ENCODE peak calls at places on chromosomes 12 and 14, in five cellular contexts. H is tibial artery, M is body of pancreas, V is mammary epithelial cell, Q is GM23338. S is an unnamed sample.

GRCh38 chr14:96167224-96168148 is 37.2 kb upstream of the BDKRB2 start:
- DNase-seq in M (no peak), V (peak; percentile 75), H (no peak), Q (no peak), S (no peak)

GRCh38 chr14:74978416-74978947 is 23.1 kb upstream of the PGF start:
- DNase-seq in H (peak; percentile 59), M (no peak), Q (no peak), V (peak; percentile 40), S (peak; percentile 78)

GRCh38 chr14:80658733-80659132 is 282.8 kb downstream of the CEP128 start:
- DNase-seq in H (no peak), V (no peak), M (no peak), Q (no peak), S (peak; percentile 47)

GRCh38 chr12:64696065-64696741 is 63.0 kb downstream of the GNS start:
- DNase-seq in V (no peak), Q (no peak), H (no peak), M (no peak), S (no peak)

GRCh38 chr12:30806989-30807694 is 52.4 kb upstream of the CAPRIN2 start:
- DNase-seq in H (no peak), M (peak; percentile 53), V (peak; percentile 54), Q (peak; percentile 88), S (peak; percentile 58)

GRCh38 chr14:21036746-21037145 is 2.1 kb upstream of the RNASE13 start:
- DNase-seq in Q (no peak), H (no peak), M (no peak), V (no peak), S (no peak)

GRCh38 chr12:107319536-107320030 is 226.2 kb upstream of the CRY1 start:
- DNase-seq in M (no peak), H (no peak), V (peak; percentile 26), Q (no peak), S (no peak)

GRCh38 chr12:52543985-52544888 is 8.7 kb downstream of the KRT71 start:
- DNase-seq in Q (peak; percentile 18), H (peak; percentile 84), V (no peak), M (no peak), S (no peak)

GRCh38 chr14:89625208-89625987 is 208.4 kb upstream of the FOXN3 start:
- DNase-seq in M (peak; percentile 29), V (no peak), Q (no peak), H (no peak), S (peak; percentile 90)

GRCh38 chr12:117100251-117100650 is 1.0 kb upstream of the TESC start:
- DNase-seq in Q (peak; percentile 69), H (no peak), M (no peak), V (no peak), S (no peak)

GRCh38 chr14:104967144-104967413 is 11.1 kb downstream of the AHNAK2 start:
- DNase-seq in Q (no peak), H (no peak), V (no peak), M (no peak), S (no peak)

GRCh38 chr14:104966261-104967143 is 11.7 kb downstream of the AHNAK2 start:
- DNase-seq in H (peak; percentile 69), Q (no peak), M (no peak), V (no peak), S (no peak)

GRCh38 chr14:104967414-104968152 is 10.6 kb downstream of the AHNAK2 start:
- DNase-seq in V (peak; percentile 71), H (peak; percentile 94), Q (peak; percentile 65), M (no peak), S (peak; percentile 44)

GRCh38 chr14:104968541-104969401 is 9.4 kb downstream of the AHNAK2 start:
- DNase-seq in H (peak; percentile 81), V (peak; percentile 95), M (no peak), Q (no peak), S (no peak)

GRCh38 chr14:104968153-104968527 is 10.0 kb downstream of the AHNAK2 start:
- DNase-seq in Q (peak; percentile 73), V (peak; percentile 79), M (no peak), H (peak; percentile 96), S (peak; percentile 69)
- H3K4me1 ChIP-seq in Q (peaks cover 13% of the 10 kb centered on the region), V (peaks cover 70% of the 10 kb centered on the region), M (peaks cover 35% of the 10 kb centered on the region), H (peaks cover 65% of the 10 kb centered on the region), S (peaks cover 41% of the 10 kb centered on the region)

GRCh38 chr14:61331992-61332657 is 10.7 kb downstream of the PRKCH start:
- DNase-seq in H (no peak), M (no peak), Q (no peak), V (no peak), S (no peak)
- H3K27ac ChIP-seq in H (no peak overlapping the region), M (no peak overlapping the region), Q (peak overlapping the region; percentile 30), V (no peak overlapping the region), S (no peak overlapping the region)

GRCh38 chr14:94615254-94615653 is 3.1 kb downstream of the SERPINA3 start:
- DNase-seq in Q (no peak), V (no peak), H (no peak), M (peak; percentile 14), S (no peak)
- H3K4me3 ChIP-seq in Q (no peak overlapping the region), V (no peak overlapping the region), H (no peak overlapping the region), M (no peak overlapping the region), S (no peak overlapping the region)

GRCh38 chr12:62763319-62763718 is 171.6 kb downstream of the PPM1H start:
- DNase-seq in V (no peak), Q (no peak), M (no peak), H (no peak), S (no peak)
- H3K4me1 ChIP-seq in V (peaks cover 13% of the 10 kb centered on the region), Q (no peaks in the 10 kb centered on the region), M (peaks cover 17% of the 10 kb centered on the region), H (peaks cover 14% of the 10 kb centered on the region), S (peaks cover 19% of the 10 kb centered on the region)

DNA sequence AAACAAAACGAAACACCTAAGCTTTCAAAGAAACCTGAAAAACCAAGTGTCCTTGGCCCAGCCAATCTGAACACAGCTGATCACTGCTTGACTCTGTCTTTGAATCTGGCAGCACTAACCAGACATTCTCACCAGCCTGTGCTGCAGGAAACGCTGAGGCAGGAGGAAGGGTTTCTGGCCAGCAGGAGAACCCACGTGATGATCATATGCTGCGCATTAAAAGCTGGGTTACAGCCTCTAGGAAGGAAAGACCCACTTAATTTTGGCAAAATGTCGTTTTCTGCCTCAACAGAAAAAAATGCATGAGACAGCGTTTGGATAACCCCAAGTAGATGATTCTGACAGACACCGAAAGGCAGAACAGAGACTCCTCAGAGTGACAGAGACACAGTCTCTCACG is 9.8 kb downstream of the APPL2 start:
- DNase-seq in Q (peak; percentile 9), M (peak; percentile 51), V (no peak), H (peak; percentile 86), S (no peak)
- H3K27ac ChIP-seq in Q (no peak overlapping the region), M (no peak overlapping the region), V (no peak overlapping the region), H (peak overlapping the region; percentile 46), S (no peak overlapping the region)

GRCh38 chr12:1373887-1374286 is 220.5 kb downstream of the FBXL14 start:
- DNase-seq in V (no peak), H (no peak), M (no peak), Q (no peak), S (no peak)

GRCh38 chr12:1375323-1375722 is 219.1 kb downstream of the FBXL14 start:
- DNase-seq in Q (no peak), V (no peak), M (no peak), H (no peak), S (no peak)

GRCh38 chr12:1377681-1378080 is 216.7 kb downstream of the FBXL14 start:
- DNase-seq in H (no peak), M (no peak), Q (no peak), V (no peak), S (no peak)

GRCh38 chr12:1377117-1377516 is 217.3 kb downstream of the FBXL14 start:
- DNase-seq in M (no peak), H (no peak), V (no peak), Q (no peak), S (no peak)

DNA sequence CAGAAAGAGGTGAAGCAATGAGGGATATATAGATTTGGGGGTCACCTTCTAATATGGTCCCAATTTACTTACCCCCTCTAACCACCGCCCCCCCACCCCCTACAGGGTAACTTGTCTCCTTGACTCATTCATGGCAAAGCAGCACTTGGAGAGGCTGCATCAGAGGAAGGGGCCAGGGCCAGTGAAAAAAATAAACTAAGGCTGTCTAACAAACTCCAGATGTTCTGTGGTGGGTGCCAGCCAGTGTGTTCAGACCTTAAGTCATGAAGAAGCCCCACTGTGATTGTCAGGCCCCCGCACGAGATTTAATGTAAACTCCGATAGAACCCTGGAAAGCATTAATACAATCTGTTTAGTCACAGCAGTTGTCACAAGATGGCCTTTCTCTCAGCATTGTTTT is 220.1 kb downstream of the FBXL14 start:
- DNase-seq in M (no peak), Q (no peak), V (no peak), H (no peak), S (no peak)
- H3K4me3 ChIP-seq in M (no peak overlapping the region), Q (no peak overlapping the region), V (no peak overlapping the region), H (no peak overlapping the region), S (no peak overlapping the region)

GRCh38 chr12:29737616-29738015 is 46.1 kb downstream of the TMTC1 start:
- DNase-seq in H (no peak), M (no peak), Q (no peak), V (no peak), S (no peak)

GRCh38 chr12:29738416-29738815 is 45.3 kb downstream of the TMTC1 start:
- DNase-seq in M (no peak), Q (no peak), V (no peak), H (no peak), S (no peak)

GRCh38 chr12:29742646-29743045 is 41.1 kb downstream of the TMTC1 start:
- DNase-seq in M (no peak), V (no peak), H (no peak), Q (no peak), S (no peak)

GRCh38 chr12:29741342-29742241 is 42.1 kb downstream of the TMTC1 start:
- DNase-seq in M (no peak), H (no peak), Q (no peak), V (peak; percentile 89), S (no peak)

DNA sequence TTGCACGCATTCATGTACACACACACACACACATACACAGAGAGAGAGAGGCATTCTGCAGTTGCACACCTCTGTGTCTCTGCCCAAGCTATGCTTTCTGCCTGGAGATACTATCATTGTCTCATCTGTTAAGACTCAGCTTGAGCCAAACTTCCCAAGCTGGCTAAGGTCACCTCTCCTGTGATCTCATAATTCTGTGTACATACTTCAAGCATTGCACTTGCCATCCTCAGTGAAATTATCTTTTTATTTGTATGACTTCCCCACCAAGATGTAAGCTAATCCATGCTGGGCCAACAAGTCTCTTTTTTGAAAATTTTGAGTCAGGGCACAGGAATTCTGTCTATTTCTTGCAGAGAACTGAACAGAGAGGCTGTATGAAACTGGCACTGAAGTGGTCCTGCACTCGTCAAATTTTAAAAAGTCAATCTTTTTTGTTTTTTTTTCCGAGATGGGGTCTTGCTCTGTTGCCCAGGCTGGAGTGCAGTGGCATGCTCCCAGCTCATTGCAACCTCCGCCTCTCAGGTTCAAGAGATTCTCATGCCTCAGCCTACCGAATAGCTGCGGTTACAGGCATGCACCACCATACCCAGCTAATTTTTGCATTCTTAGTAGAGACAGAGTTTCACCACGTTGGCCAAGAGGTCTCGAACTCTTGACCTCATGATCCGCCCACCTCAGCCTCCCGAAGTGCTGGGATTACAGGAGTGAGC is 44.3 kb downstream of the TMTC1 start:
- DNase-seq in V (no peak), M (no peak), Q (no peak), H (no peak), S (no peak)
- H3K4me1 ChIP-seq in V (peaks cover 47% of the 10 kb centered on the region), M (no peaks in the 10 kb centered on the region), Q (peaks cover 12% of the 10 kb centered on the region), H (peaks cover 27% of the 10 kb centered on the region), S (peaks cover 16% of the 10 kb centered on the region)

GRCh38 chr14:98912655-98913054 is 359.3 kb downstream of the BCL11B start:
- DNase-seq in V (peak; percentile 20), Q (no peak), M (no peak), H (no peak), S (no peak)
- H3K27ac ChIP-seq in V (no peak overlapping the region), Q (no peak overlapping the region), M (no peak overlapping the region), H (no peak overlapping the region), S (no peak overlapping the region)

S was measured in SJCRH30.